ENCODE peak calls at places on chromosomes 3 and 15, in six cellular contexts. K is CD4-positive, CD25-positive, alpha-beta regulatory T cell; W is foreskin fibroblast; M is fibroblast of lung; L is LNCaP clone FGC; B is colonic mucosa. T is an unnamed sample.
A peak's percentile ranks its signal among the peaks of the same experiment; 100 is the strongest.

GRCh38 chr3:63135362-63135761 is 142.7 kb upstream of the SYNPR start:
- DNase-seq in M (peak; percentile 86), K (no peak), B (no peak), W (no peak), L (no peak), T (no peak)

GRCh38 chr3:24336101-24336500 is 158.5 kb downstream of the THRB start:
- DNase-seq in K (no peak), M (no peak), W (no peak), L (no peak), B (no peak), T (no peak)

GRCh38 chr3:50111757-50112156 is 23.0 kb downstream of the RBM5 start:
- DNase-seq in B (no peak), L (no peak), M (no peak), K (no peak), W (no peak), T (no peak)

GRCh38 chr15:71800835-71801745 is 9.3 kb upstream of the NR2E3 start:
- DNase-seq in W (peak; percentile 89), K (peak; percentile 3), M (peak; percentile 72), B (peak; percentile 59), L (peak; percentile 66), T (peak; percentile 85)

GRCh38 chr3:130508970-130509369 is 8.0 kb upstream of the COL6A6 start:
- DNase-seq in W (peak; percentile 25), B (peak; percentile 36), L (no peak), K (no peak), M (no peak), T (peak; percentile 16)

GRCh38 chr15:49815937-49816336 is 195.1 kb downstream of the DTWD1 start:
- DNase-seq in L (no peak), W (peak; percentile 70), M (peak; percentile 97), K (no peak), B (no peak), T (peak; percentile 83)

GRCh38 chr3:119883461-119884160 is 101.7 kb downstream of the NR1I2 start:
- DNase-seq in L (no peak), B (no peak), K (no peak), W (no peak), M (no peak), T (no peak)

GRCh38 chr3:186259612-186260383 is 102.2 kb downstream of the DGKG start:
- DNase-seq in B (peak; percentile 58), M (peak; percentile 64), W (peak; percentile 75), L (no peak), K (peak; percentile 49), T (peak; percentile 51)

GRCh38 chr15:85793641-85794597 is 806 bp downstream of the KLHL25 start:
- DNase-seq in L (no peak), B (peak; percentile 68), W (peak; percentile 60), M (peak; percentile 30), K (peak; percentile 43), T (peak; percentile 35)

GRCh38 chr3:176430244-176430893 is 766.9 kb downstream of the TBL1XR1 start:
- DNase-seq in B (no peak), W (peak; percentile 75), L (peak; percentile 75), K (no peak), M (peak; percentile 54), T (peak; percentile 53)

GRCh38 chr3:13615019-13615528 is 66.1 kb downstream of the FBLN2 start:
- DNase-seq in K (no peak), M (no peak), L (no peak), W (no peak), B (no peak), T (no peak)

GRCh38 chr3:26049956-26050355 is 260.1 kb downstream of the OXSM start:
- DNase-seq in K (no peak), L (no peak), W (no peak), M (no peak), B (no peak), T (no peak)

GRCh38 chr3:148464246-148464645 is 233.5 kb upstream of the AGTR1 start:
- DNase-seq in M (peak; percentile 42), K (no peak), W (peak; percentile 17), L (peak; percentile 75), B (no peak), T (no peak)

GRCh38 chr3:194871143-194871863 is 185.6 kb downstream of the FAM43A start:
- DNase-seq in B (peak; percentile 84), M (peak; percentile 90), L (peak; percentile 98), K (no peak), W (peak; percentile 95), T (peak; percentile 86)

GRCh38 chr3:195701042-195701910 is 19.5 kb upstream of the MUC20 start:
- DNase-seq in L (no peak), M (no peak), W (no peak), B (no peak), K (no peak), T (no peak)

GRCh38 chr3:101852315-101852714 is 3.0 kb downstream of the NFKBIZ start:
- DNase-seq in M (no peak), W (no peak), B (no peak), K (no peak), L (no peak), T (no peak)

GRCh38 chr15:76338555-76339301 is 2.2 kb downstream of the ISL2 start:
- DNase-seq in M (no peak), L (no peak), B (no peak), K (no peak), W (peak; percentile 62), T (no peak)

GRCh38 chr15:76341366-76342045 is 4.9 kb downstream of the ISL2 start:
- DNase-seq in M (no peak), B (peak; percentile 45), K (peak; percentile 16), L (no peak), W (peak; percentile 63), T (no peak)

GRCh38 chr15:76339302-76340197 is 3.0 kb downstream of the ISL2 start:
- DNase-seq in M (no peak), W (peak; percentile 73), K (peak; percentile 36), B (no peak), L (no peak), T (peak; percentile 41)

GRCh38 chr15:76340802-76341365 is 4.3 kb downstream of the ISL2 start:
- DNase-seq in B (peak; percentile 46), W (peak; percentile 79), K (peak; percentile 43), M (no peak), L (no peak), T (no peak)

DNA sequence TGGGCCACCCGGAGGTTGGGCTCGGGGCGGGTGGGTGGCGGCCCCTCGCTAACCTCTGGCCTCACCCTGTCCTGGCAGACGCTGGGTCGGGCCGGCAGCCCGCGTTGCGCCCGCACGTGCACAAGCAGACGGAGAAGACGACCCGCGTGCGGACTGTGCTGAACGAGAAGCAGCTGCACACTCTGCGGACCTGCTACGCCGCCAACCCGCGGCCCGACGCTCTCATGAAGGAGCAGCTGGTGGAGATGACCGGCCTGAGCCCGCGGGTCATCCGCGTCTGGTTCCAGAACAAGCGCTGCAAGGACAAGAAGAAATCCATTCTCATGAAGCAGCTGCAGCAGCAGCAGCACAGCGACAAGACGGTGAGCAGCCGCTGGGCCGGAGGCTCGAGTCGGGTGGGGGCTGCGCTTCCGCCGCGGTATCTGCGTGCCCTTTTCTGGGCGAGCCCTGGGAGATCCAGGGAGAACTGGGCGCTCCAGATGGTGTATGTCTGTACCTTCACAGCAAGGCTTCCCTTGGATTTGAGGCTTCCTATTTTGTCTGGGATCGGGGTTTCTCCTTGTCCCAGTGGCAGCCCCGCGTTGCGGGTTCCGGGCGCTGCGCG is 3.7 kb downstream of the ISL2 start:
- DNase-seq in B (no peak), L (no peak), K (peak; percentile 43), M (peak; percentile 25), W (peak; percentile 72), T (peak; percentile 28)
- H3K4me3 ChIP-seq in B (peak overlapping the region; percentile 36), L (no peak overlapping the region), K (peak overlapping the region; percentile 44), M (no peak overlapping the region), W (peak overlapping the region; percentile 76), T (no peak overlapping the region)

GRCh38 chr15:68559342-68560310 is 19.2 kb upstream of the CORO2B start:
- DNase-seq in L (no peak), K (peak; percentile 65), W (peak; percentile 91), B (peak; percentile 64), M (peak; percentile 68), T (peak; percentile 75)
- H3K4me3 ChIP-seq in L (peak overlapping the region; percentile 33), K (peak overlapping the region; percentile 41), W (peak overlapping the region; percentile 51), B (peak overlapping the region; percentile 39), M (peak overlapping the region; percentile 62), T (peak overlapping the region; percentile 49)

GRCh38 chr3:37808656-37809055 is 53.0 kb upstream of the CTDSPL start:
- DNase-seq in W (no peak), K (no peak), B (no peak), M (no peak), L (no peak), T (no peak)

GRCh38 chr3:37809846-37810447 is 51.7 kb upstream of the CTDSPL start:
- DNase-seq in W (no peak), L (no peak), K (no peak), B (no peak), M (no peak), T (no peak)

GRCh38 chr3:37810788-37811187 is 50.9 kb upstream of the CTDSPL start:
- DNase-seq in W (no peak), K (no peak), M (no peak), B (no peak), L (no peak), T (no peak)

GRCh38 chr3:37803726-37804469 is 57.8 kb upstream of the CTDSPL start:
- DNase-seq in B (no peak), M (no peak), L (no peak), K (no peak), W (no peak), T (no peak)

DNA sequence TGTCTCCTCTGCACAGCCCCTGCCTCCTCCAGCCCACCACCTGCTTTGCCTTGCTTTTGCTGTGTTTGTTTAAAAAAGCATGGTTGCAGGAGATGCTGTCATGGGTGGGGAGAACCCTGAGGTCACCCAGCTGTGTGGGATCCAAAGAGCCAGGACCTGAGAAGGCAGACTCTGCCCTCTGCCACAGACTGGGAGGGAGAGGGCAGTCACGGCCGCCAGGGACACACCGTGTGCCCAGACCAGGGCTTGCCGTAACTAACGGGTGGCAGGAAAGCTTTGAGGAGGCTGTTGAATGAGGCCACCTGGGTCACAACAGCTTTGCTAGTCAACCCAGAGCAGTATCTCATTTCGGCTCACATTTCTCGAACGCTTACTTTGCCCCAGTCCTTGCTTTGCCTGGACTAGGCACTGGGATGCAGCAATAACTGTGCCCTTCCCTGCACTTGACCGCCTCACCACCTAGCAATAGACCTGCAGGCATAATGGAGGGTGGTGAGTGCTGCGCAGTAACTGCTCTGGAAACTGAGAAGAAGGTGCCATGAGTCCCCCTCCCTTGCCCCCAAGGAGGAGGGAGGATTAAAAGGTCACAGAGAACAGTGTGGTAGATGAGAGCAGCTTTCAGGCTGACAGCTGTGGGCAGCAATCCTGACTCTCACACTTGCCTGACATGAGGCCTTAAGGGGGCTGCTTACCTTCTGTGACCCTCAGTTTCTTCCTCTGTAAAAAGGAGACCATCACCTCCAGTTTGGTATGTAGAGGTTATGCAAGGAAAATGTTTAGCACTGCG is 55.0 kb upstream of the CTDSPL start:
- DNase-seq in L (no peak), W (no peak), K (no peak), B (no peak), M (no peak), T (no peak)
- H3K4me3 ChIP-seq in L (no peak overlapping the region), W (no peak overlapping the region), K (no peak overlapping the region), B (no peak overlapping the region), M (no peak overlapping the region), T (no peak overlapping the region)

GRCh38 chr15:73142802-73143762 is 90.8 kb downstream of the NEO1 start:
- DNase-seq in M (no peak), W (no peak), L (no peak), B (no peak), K (no peak), T (no peak)

GRCh38 chr15:73141216-73141900 is 89.1 kb downstream of the NEO1 start:
- DNase-seq in W (no peak), K (peak; percentile 10), M (no peak), B (no peak), L (no peak), T (peak; percentile 5)

GRCh38 chr15:73140154-73140553 is 87.9 kb downstream of the NEO1 start:
- DNase-seq in W (no peak), B (no peak), M (no peak), K (no peak), L (no peak), T (no peak)

GRCh38 chr15:73146419-73146818 is 94.2 kb downstream of the NEO1 start:
- DNase-seq in W (no peak), M (peak; percentile 6), K (no peak), B (no peak), L (no peak), T (no peak)

GRCh38 chr15:73143763-73144155 is 91.5 kb downstream of the NEO1 start:
- DNase-seq in K (no peak), B (no peak), M (no peak), L (no peak), W (no peak), T (no peak)
- H3K4me3 ChIP-seq in K (no peak overlapping the region), B (no peak overlapping the region), M (no peak overlapping the region), L (no peak overlapping the region), W (no peak overlapping the region), T (no peak overlapping the region)